ENCODE peak calls at places on chromosome 11, in four cellular contexts. C is K562, F is H1, E is GM12878. I is an unnamed sample.

GRCh38 chr11:43830928-43831440 is 49.6 kb upstream of the ALKBH3 start:
- DNase-seq in F (no peak), C (peak), E (no peak), I (no peak)

GRCh38 chr11:10648896-10649295 is 44.7 kb downstream of the IRAG1 start:
- DNase-seq in F (no peak), E (no peak), C (no peak), I (no peak)

GRCh38 chr11:92329137-92329536 is 104.5 kb downstream of the FAT3 start:
- DNase-seq in E (no peak), F (no peak), C (no peak), I (no peak)

GRCh38 chr11:15326535-15326934 is 211.8 kb downstream of the INSC start:
- DNase-seq in E (no peak), F (no peak), C (no peak), I (no peak)

GRCh38 chr11:62128835-62129234 is 5.0 kb downstream of the INCENP start:
- DNase-seq in F (no peak), E (no peak), C (no peak), I (peak)

GRCh38 chr11:125276635-125277008 is 112.1 kb downstream of the PKNOX2 start:
- DNase-seq in F (no peak), C (no peak), E (no peak), I (no peak)

GRCh38 chr11:117295438-117296137 is 4.4 kb downstream of the BACE1-AS start:
- DNase-seq in C (no peak), F (no peak), E (no peak), I (no peak)

GRCh38 chr11:96465537-96465936 is 75.7 kb downstream of the JRKL start:
- DNase-seq in F (no peak), E (no peak), C (no peak), I (no peak)

GRCh38 chr11:69442807-69443137 is 38.7 kb upstream of the LINC01488 start:
- DNase-seq in C (peak), E (no peak), F (no peak), I (peak)

GRCh38 chr11:24356501-24356900 is 140.4 kb upstream of the LUZP2 start:
- DNase-seq in C (no peak), F (no peak), E (no peak), I (no peak)

GRCh38 chr11:67627788-67628624 is 1.7 kb downstream of the NUDT8 start:
- DNase-seq in C (no peak), F (no peak), E (no peak), I (no peak)

GRCh38 chr11:34480339-34480738 is 33.3 kb downstream of the ELF5 start:
- DNase-seq in C (no peak), E (no peak), F (no peak), I (no peak)

DNA sequence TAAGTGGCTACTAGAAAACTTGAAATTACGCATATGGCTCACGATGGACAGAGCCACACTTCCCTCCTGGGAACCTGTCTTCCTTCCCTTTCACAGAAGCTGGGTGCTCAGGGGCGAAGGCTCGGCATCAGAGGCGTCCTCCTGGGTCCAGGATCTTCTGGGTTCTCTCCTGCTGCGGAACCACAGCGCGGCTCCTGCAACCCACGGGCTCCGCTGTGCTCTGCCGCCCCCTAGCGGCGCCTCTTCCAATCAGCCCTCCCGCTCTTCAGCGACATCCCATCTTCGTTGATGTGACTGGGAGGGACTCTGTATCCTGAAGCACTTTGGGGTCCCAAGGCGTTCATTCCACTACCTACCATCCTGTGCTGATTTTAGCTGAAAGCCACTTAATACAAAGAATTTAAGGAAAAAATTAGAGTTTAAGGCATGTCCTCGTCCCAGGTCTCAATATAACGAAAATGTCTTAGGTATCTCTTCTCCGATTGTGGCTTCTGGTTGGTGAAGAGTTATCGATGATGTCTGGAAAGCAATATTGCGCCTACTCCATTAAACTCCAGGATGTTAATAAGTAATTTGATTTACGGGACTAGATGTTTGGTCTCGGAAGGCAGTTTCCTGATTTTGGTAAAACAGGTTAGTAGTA is 14.8 kb upstream of the RPS3 start:
- DNase-seq in F (peak), E (no peak), C (peak), I (peak)
- TF ChIP-seq NRF1 in F (no peak), E (no peak), C (no peak), I (peak)

DNA sequence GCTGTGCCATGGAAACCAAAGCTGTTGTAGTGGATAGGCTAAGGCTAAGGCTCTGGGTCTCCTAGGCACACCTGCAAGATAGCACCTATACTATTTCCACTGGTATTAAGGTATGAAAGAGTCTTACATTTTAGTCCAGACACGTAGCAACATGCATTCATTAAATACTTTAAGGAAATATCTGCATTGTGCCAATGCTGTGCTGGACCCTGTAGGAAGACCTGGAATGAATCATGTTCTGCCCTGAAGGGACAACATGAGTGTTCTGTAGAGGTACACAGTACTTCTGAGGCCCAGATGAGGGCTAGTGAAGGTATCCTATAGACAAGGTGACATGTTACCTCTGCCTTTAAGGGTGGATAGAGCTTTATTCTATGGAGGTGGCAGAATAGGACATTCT is 35.2 kb upstream of the RRM1 start:
- DNase-seq in C (no peak), F (no peak), E (no peak), I (no peak)
- TF ChIP-seq NRF1 in C (no peak), F (no peak), E (no peak), I (no peak)

DNA sequence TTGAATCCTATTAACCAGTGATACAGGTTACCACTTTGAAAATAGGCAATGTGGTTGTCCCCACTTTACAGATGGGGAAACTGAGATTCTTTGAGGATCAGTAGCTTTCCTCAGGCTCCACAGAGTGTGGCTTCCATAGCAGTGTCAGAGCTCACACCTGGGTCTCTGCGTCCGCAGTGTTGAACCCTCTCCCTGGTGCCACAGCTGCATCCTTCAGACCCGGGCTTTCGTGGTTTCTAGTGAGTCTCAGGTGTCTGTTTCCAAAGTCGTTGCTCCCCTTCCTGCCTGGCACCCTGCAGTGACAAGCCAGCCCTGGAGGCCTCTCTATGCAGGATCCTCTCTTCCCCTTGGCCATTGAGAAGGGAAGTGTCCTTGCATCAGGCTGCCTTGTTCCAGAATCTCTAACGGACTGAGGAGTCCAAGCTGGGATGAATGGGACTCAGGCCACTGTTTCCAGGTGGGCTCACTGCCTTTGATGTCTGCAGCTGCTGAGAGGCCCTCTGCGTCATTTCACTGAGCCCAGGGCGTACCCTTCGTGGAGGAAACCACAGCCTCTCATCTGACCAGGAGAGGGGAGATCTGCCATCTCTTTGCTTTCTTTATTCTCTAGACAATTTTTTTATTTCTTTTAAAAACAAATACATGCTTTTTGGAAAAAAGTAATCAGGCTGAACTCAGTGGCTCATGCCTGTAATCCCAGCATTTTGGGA is 48.4 kb upstream of the MICAL2 start:
- DNase-seq in F (peak), E (no peak), C (no peak), I (no peak)
- TF ChIP-seq NRF1 in F (no peak), E (no peak), C (no peak), I (no peak)

GRCh38 chr11:47403135-47403534 is 5.3 kb upstream of the SLC39A13 start:
- DNase-seq in C (no peak), E (no peak), F (no peak), I (no peak)
- TF ChIP-seq NRF1 in C (no peak), E (no peak), F (no peak), I (no peak)

GRCh38 chr11:128318856-128319474 is 268.4 kb downstream of the ETS1 start:
- DNase-seq in E (peak), C (no peak), F (no peak), I (no peak)
- TF ChIP-seq NRF1 in E (no peak), C (no peak), F (no peak), I (no peak)

I was measured in SK-N-SH.